ENCODE peak calls at places on chromosome 4, in eight cellular contexts. D is AG09309; W is kidney; O is stomach; H is effector memory CD4-positive, alpha-beta T cell; Z is cardiac muscle cell; E is DND-41; I is CD8-positive, alpha-beta memory T cell. S is an unnamed sample.

GRCh38 chr4:45347056-45347455 is 620.7 kb upstream of the GNPDA2 start:
- DNase-seq in D (no peak), W (no peak), O (no peak), H (no peak), Z (no peak), E (no peak), I (no peak), S (no peak)

GRCh38 chr4:88765729-88766128 is 68.1 kb upstream of the NAP1L5 start:
- DNase-seq in D (peak), W (no peak), O (no peak), H (no peak), Z (no peak), E (no peak), I (no peak), S (peak)

GRCh38 chr4:89357346-89357745 is 49.7 kb upstream of the GPRIN3 start:
- DNase-seq in D (no peak), W (no peak), O (no peak), H (no peak), Z (no peak), E (no peak), I (no peak), S (no peak)

GRCh38 chr4:148239406-148239805 is 202.8 kb downstream of the NR3C2 start:
- DNase-seq in D (no peak), W (no peak), O (no peak), H (no peak), Z (peak), E (no peak), I (no peak), S (no peak)

GRCh38 chr4:89048906-89049601 is 7.9 kb downstream of the FAM13A start:
- DNase-seq in D (no peak), W (no peak), O (no peak), H (no peak), Z (no peak), E (no peak), I (no peak), S (no peak)

GRCh38 chr4:112031712-112032328 is 113.4 kb upstream of the FAM241A start:
- DNase-seq in D (peak), W (no peak), O (no peak), H (no peak), Z (peak), E (no peak), I (no peak), S (peak)

GRCh38 chr4:5979981-5980380 is 38.2 kb downstream of the C4orf50 start:
- DNase-seq in D (no peak), W (no peak), O (peak), H (no peak), Z (peak), E (no peak), I (no peak), S (no peak)

GRCh38 chr4:151540728-151541437 is 131.9 kb downstream of the FHIP1A start:
- DNase-seq in D (peak), W (no peak), O (no peak), H (no peak), Z (no peak), E (no peak), I (no peak), S (peak)

GRCh38 chr4:122744229-122744628 is 11.7 kb downstream of the BBS12 start:
- DNase-seq in D (peak), W (no peak), O (no peak), H (no peak), Z (no peak), E (no peak), I (no peak), S (no peak)

GRCh38 chr4:37483610-37484009 is 202.6 kb downstream of the RELL1 start:
- DNase-seq in D (no peak), W (no peak), O (no peak), H (no peak), Z (no peak), E (no peak), I (no peak), S (no peak)

GRCh38 chr4:97235516-97235915 is 907.8 kb downstream of the STPG2 start:
- DNase-seq in D (no peak), W (no peak), O (no peak), H (no peak), Z (no peak), E (no peak), I (no peak), S (no peak)

GRCh38 chr4:72208421-72209075 is 176.7 kb downstream of the NPFFR2 start:
- DNase-seq in D (no peak), W (no peak), O (no peak), H (no peak), Z (no peak), E (no peak), I (no peak), S (no peak)

GRCh38 chr4:6461301-6462165 is 10.9 kb downstream of the PPP2R2C start:
- DNase-seq in D (no peak), W (no peak), O (peak), H (no peak), Z (no peak), E (no peak), I (no peak), S (no peak)

GRCh38 chr4:36281384-36282106 is at the start of gene DTHD1:
- DNase-seq in D (no peak), W (no peak), O (no peak), H (no peak), Z (no peak), E (no peak), I (peak), S (no peak)

GRCh38 chr4:108359936-108360681 is 191.4 kb upstream of the LEF1 start:
- DNase-seq in D (no peak), W (no peak), O (no peak), H (no peak), Z (peak), E (peak), I (no peak), S (no peak)

GRCh38 chr4:60128916-60129315 is 1071.2 kb upstream of the ADGRL3 start:
- DNase-seq in D (no peak), W (no peak), O (no peak), H (no peak), Z (no peak), E (no peak), I (no peak), S (no peak)

GRCh38 chr4:9904976-9905587 is 116.2 kb downstream of the SLC2A9 start:
- DNase-seq in D (no peak), W (no peak), O (no peak), H (no peak), Z (no peak), E (no peak), I (no peak), S (peak)

GRCh38 chr4:80173387-80173786 is 23.9 kb upstream of the PRDM8 start:
- DNase-seq in D (peak), W (no peak), O (no peak), H (peak), Z (no peak), E (peak), I (no peak), S (peak)

GRCh38 chr4:13968723-13969122 is 341.2 kb upstream of the BOD1L1 start:
- DNase-seq in D (no peak), W (no peak), O (no peak), H (no peak), Z (no peak), E (no peak), I (no peak), S (no peak)

GRCh38 chr4:43374352-43374751 is 481.8 kb downstream of the GRXCR1 start:
- DNase-seq in D (no peak), W (no peak), O (no peak), H (no peak), Z (no peak), E (no peak), I (no peak), S (no peak)

GRCh38 chr4:159981457-159981856 is 878.6 kb downstream of the RAPGEF2 start:
- DNase-seq in D (no peak), W (no peak), O (no peak), H (no peak), Z (no peak), E (no peak), I (no peak), S (no peak)

GRCh38 chr4:80189956-80190671 is 7.2 kb upstream of the PRDM8 start:
- DNase-seq in D (no peak), W (no peak), O (no peak), H (no peak), Z (no peak), E (no peak), I (no peak), S (no peak)

GRCh38 chr4:30770049-30770549 is 49.9 kb downstream of the PCDH7 start:
- DNase-seq in D (peak), W (no peak), O (no peak), H (no peak), Z (no peak), E (no peak), I (no peak), S (no peak)

GRCh38 chr4:181827246-181827645 is 416.0 kb upstream of the TENM3 start:
- DNase-seq in D (no peak), W (no peak), O (no peak), H (no peak), Z (peak), E (no peak), I (no peak), S (no peak)

GRCh38 chr4:16259531-16260246 is 33.4 kb upstream of the TAPT1 start:
- DNase-seq in D (peak), W (no peak), O (no peak), H (no peak), Z (no peak), E (no peak), I (no peak), S (no peak)

GRCh38 chr4:52892880-52893279 is 30.8 kb downstream of the RASL11B start:
- DNase-seq in D (no peak), W (no peak), O (no peak), H (no peak), Z (no peak), E (no peak), I (no peak), S (no peak)

GRCh38 chr4:13248621-13249298 is 235.4 kb downstream of the RAB28 start:
- DNase-seq in D (no peak), W (no peak), O (no peak), H (no peak), Z (no peak), E (no peak), I (no peak), S (no peak)

GRCh38 chr4:177016541-177017141 is 223.9 kb upstream of the VEGFC start:
- DNase-seq in D (no peak), W (no peak), O (no peak), H (no peak), Z (no peak), E (no peak), I (no peak), S (no peak)

GRCh38 chr4:145414224-145414623 is 67.4 kb upstream of the SMAD1 start:
- DNase-seq in D (no peak), W (no peak), O (no peak), H (no peak), Z (no peak), E (no peak), I (no peak), S (no peak)

GRCh38 chr4:15400911-15401671 is 26.7 kb upstream of the C1QTNF7 start:
- DNase-seq in D (peak), W (peak), O (no peak), H (no peak), Z (no peak), E (peak), I (no peak), S (no peak)

GRCh38 chr4:69775488-69775887 is 15.1 kb upstream of the SULT1B1 start:
- DNase-seq in D (no peak), W (no peak), O (no peak), H (no peak), Z (no peak), E (no peak), I (no peak), S (no peak)

GRCh38 chr4:152665691-152666410 is 13.9 kb downstream of the TMEM154 start:
- DNase-seq in D (no peak), W (no peak), O (no peak), H (no peak), Z (no peak), E (no peak), I (no peak), S (no peak)

GRCh38 chr4:153649572-153649991 is 34.5 kb upstream of the TLR2 start:
- DNase-seq in D (no peak), W (no peak), O (no peak), H (no peak), Z (peak), E (peak), I (no peak), S (no peak)

GRCh38 chr4:155597281-155597680 is 69.4 kb upstream of the GUCY1A1 start:
- DNase-seq in D (no peak), W (no peak), O (no peak), H (no peak), Z (no peak), E (no peak), I (no peak), S (no peak)

GRCh38 chr4:121462660-121463261 is 81.9 kb upstream of the QRFPR start:
- DNase-seq in D (peak), W (no peak), O (peak), H (no peak), Z (peak), E (peak), I (no peak), S (no peak)

GRCh38 chr4:159593157-159593556 is 490.3 kb downstream of the RAPGEF2 start:
- DNase-seq in D (no peak), W (no peak), O (no peak), H (no peak), Z (no peak), E (no peak), I (no peak), S (no peak)

GRCh38 chr4:1871471-1872021 is 353 bp downstream of the NSD2 start:
- DNase-seq in D (no peak), W (peak), O (no peak), H (no peak), Z (no peak), E (no peak), I (no peak), S (no peak)

GRCh38 chr4:76562161-76562560 is 127.1 kb downstream of the SHROOM3 start:
- DNase-seq in D (no peak), W (no peak), O (no peak), H (no peak), Z (no peak), E (no peak), I (no peak), S (no peak)

DNA sequence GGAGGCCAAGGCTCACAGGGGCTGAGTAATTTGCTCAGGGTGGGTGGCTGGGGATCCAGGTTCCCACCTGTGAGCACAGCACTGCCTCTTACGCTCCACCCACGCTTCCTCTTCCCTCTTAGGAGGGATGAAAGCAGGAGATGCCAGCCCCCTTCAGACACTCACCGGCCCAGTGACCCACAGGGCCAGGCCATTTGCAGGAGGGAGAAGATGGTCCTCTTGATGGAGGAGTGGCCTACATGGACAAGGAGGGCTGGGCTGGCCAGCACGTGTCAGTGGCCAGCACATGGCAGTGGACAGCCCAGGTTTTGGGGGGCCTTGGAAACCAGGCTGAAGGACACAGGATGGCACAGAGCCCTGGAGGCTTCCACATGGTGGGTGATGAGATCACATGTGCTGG is 108.1 kb upstream of the PSAPL1 start:
- DNase-seq in D (no peak), W (peak), O (no peak), H (no peak), Z (no peak), E (no peak), I (no peak), S (no peak)
- H3K4me3 ChIP-seq in D (no peak), W (no peak), O (no peak), H (no peak), Z (no peak), E (no peak), I (no peak), S (no peak)

GRCh38 chr4:94974773-94975172 is 217.0 kb downstream of the BMPR1B start:
- DNase-seq in D (peak), W (no peak), O (no peak), H (no peak), Z (no peak), E (no peak), I (no peak), S (peak)
- H3K4me3 ChIP-seq in D (no peak), W (no peak), O (no peak), H (no peak), Z (no peak), E (no peak), I (no peak), S (no peak)

DNA sequence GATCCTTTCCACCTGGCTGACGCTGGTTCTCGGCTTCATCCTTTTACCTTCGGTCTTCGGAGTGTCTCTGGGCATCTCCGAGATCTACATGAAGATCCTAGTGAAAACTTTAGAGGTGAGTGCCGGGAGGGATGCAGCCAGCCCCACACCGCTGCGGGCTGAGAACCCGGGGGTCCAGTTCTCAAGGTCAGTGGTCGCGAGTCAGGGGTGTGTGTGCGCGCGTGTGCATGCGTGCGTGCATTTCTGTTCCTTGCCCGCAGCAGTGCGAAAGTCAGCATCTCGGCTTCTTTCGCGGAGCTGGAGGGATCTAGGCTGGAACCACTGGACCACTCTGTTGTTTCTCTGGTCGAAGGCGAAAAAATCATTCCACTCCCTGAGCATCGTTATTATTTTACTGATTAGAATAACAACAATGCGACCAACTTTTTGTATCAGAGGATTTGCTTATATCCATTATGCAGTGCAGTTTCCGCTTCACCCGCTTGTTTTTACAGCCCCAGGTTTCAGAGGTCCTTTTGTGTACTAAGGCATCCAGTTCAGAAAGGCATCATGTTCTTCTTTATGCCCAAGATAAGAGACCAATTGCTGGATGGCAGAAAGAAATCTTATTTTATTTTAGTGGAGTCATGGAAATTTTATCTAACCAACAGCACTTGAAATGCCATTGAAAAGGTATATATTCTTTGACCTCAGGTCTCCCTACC is 893 bp downstream of the GPAT3 start:
- DNase-seq in D (no peak), W (no peak), O (no peak), H (no peak), Z (no peak), E (no peak), I (no peak), S (no peak)
- H3K4me3 ChIP-seq in D (peak), W (peak), O (peak), H (peak), Z (peak), E (no peak), I (peak), S (peak)

GRCh38 chr4:138890921-138891570 is 124.5 kb upstream of the NOCT start:
- DNase-seq in D (no peak), W (no peak), O (no peak), H (no peak), Z (no peak), E (no peak), I (no peak), S (no peak)
- H3K4me3 ChIP-seq in D (no peak), W (no peak), O (no peak), H (no peak), Z (no peak), E (no peak), I (no peak), S (no peak)

S was measured in epithelial cell of proximal tubule.